ENCODE peak calls at places on chromosome 10, in ten cellular contexts. One of them, this sample, is unnamed.

GRCh38 chr10:22583683-22584082 is 130.7 kb downstream of the PIP4K2A start:
- DNase-seq in EH: no peak
- DNase-seq in lower lobe of right lung: no peak
- DNase-seq in left lobe of liver: no peak
- DNase-seq in lung: no peak
- DNase-seq in BJ: no peak
- DNase-seq in left cardiac atrium: no peak
- DNase-seq in HT1080: no peak
- DNase-seq in naive thymus-derived CD4-positive, alpha-beta T cell: no peak
- DNase-seq in ELF-1: no peak
- DNase-seq in this sample: no peak

GRCh38 chr10:75024971-75025523 is 86.4 kb upstream of the SAMD8 start:
- DNase-seq in left lobe of liver: no peak
- DNase-seq in left cardiac atrium: no peak
- DNase-seq in BJ: no peak
- DNase-seq in EH: no peak
- DNase-seq in lung: no peak
- DNase-seq in naive thymus-derived CD4-positive, alpha-beta T cell: no peak
- DNase-seq in ELF-1: no peak
- DNase-seq in lower lobe of right lung: no peak
- DNase-seq in HT1080: no peak
- DNase-seq in this sample: no peak

GRCh38 chr10:70585555-70586243 is 16.8 kb downstream of the PRF1 start:
- DNase-seq in ELF-1: no peak
- DNase-seq in BJ: no peak
- DNase-seq in lung: no peak
- DNase-seq in EH: no peak
- DNase-seq in left cardiac atrium: no peak
- DNase-seq in left lobe of liver: no peak
- DNase-seq in lower lobe of right lung: no peak
- DNase-seq in naive thymus-derived CD4-positive, alpha-beta T cell: no peak
- DNase-seq in HT1080: no peak
- DNase-seq in this sample: no peak

GRCh38 chr10:15715619-15716227 is 4.0 kb downstream of the ITGA8 start:
- DNase-seq in BJ: no peak
- DNase-seq in left lobe of liver: no peak
- DNase-seq in naive thymus-derived CD4-positive, alpha-beta T cell: no peak
- DNase-seq in lung: no peak
- DNase-seq in HT1080: no peak
- DNase-seq in left cardiac atrium: no peak
- DNase-seq in ELF-1: peak
- DNase-seq in lower lobe of right lung: no peak
- DNase-seq in EH: peak
- DNase-seq in this sample: no peak

GRCh38 chr10:18918545-18918944 is 130.1 kb upstream of the MALRD1 start:
- DNase-seq in left lobe of liver: no peak
- DNase-seq in left cardiac atrium: no peak
- DNase-seq in naive thymus-derived CD4-positive, alpha-beta T cell: no peak
- DNase-seq in EH: no peak
- DNase-seq in ELF-1: no peak
- DNase-seq in lower lobe of right lung: no peak
- DNase-seq in HT1080: peak
- DNase-seq in BJ: no peak
- DNase-seq in lung: no peak
- DNase-seq in this sample: no peak

GRCh38 chr10:90674927-90675326 is 182.9 kb downstream of the HTR7 start:
- DNase-seq in naive thymus-derived CD4-positive, alpha-beta T cell: no peak
- DNase-seq in lung: no peak
- DNase-seq in BJ: peak
- DNase-seq in HT1080: peak
- DNase-seq in left cardiac atrium: peak
- DNase-seq in left lobe of liver: no peak
- DNase-seq in ELF-1: no peak
- DNase-seq in EH: peak
- DNase-seq in lower lobe of right lung: no peak
- DNase-seq in this sample: no peak

GRCh38 chr10:1050145-1050544 is 1.2 kb upstream of the IDI1 start:
- DNase-seq in left lobe of liver: no peak
- DNase-seq in left cardiac atrium: no peak
- DNase-seq in HT1080: no peak
- DNase-seq in naive thymus-derived CD4-positive, alpha-beta T cell: peak
- DNase-seq in EH: no peak
- DNase-seq in lower lobe of right lung: no peak
- DNase-seq in BJ: no peak
- DNase-seq in lung: no peak
- DNase-seq in ELF-1: peak
- DNase-seq in this sample: peak

GRCh38 chr10:122494833-122495232 is 33.5 kb downstream of the HTRA1 start:
- DNase-seq in left lobe of liver: no peak
- DNase-seq in left cardiac atrium: peak
- DNase-seq in lower lobe of right lung: peak
- DNase-seq in EH: peak
- DNase-seq in BJ: no peak
- DNase-seq in ELF-1: peak
- DNase-seq in lung: no peak
- DNase-seq in HT1080: peak
- DNase-seq in naive thymus-derived CD4-positive, alpha-beta T cell: no peak
- DNase-seq in this sample: no peak

GRCh38 chr10:121591186-121591585 is 7.1 kb downstream of the FGFR2 start:
- DNase-seq in left cardiac atrium: no peak
- DNase-seq in lung: no peak
- DNase-seq in BJ: no peak
- DNase-seq in ELF-1: no peak
- DNase-seq in HT1080: no peak
- DNase-seq in EH: no peak
- DNase-seq in naive thymus-derived CD4-positive, alpha-beta T cell: no peak
- DNase-seq in lower lobe of right lung: no peak
- DNase-seq in left lobe of liver: no peak
- DNase-seq in this sample: no peak

GRCh38 chr10:91313-91712 is 42.2 kb upstream of the TUBB8 start:
- DNase-seq in left cardiac atrium: no peak
- DNase-seq in lower lobe of right lung: no peak
- DNase-seq in HT1080: no peak
- DNase-seq in naive thymus-derived CD4-positive, alpha-beta T cell: no peak
- DNase-seq in ELF-1: no peak
- DNase-seq in EH: no peak
- DNase-seq in BJ: no peak
- DNase-seq in lung: no peak
- DNase-seq in left lobe of liver: no peak
- DNase-seq in this sample: no peak

GRCh38 chr10:27995311-27995710 is 3.6 kb downstream of the ODAD2 start:
- DNase-seq in naive thymus-derived CD4-positive, alpha-beta T cell: no peak
- DNase-seq in left cardiac atrium: no peak
- DNase-seq in HT1080: no peak
- DNase-seq in left lobe of liver: no peak
- DNase-seq in BJ: no peak
- DNase-seq in lung: no peak
- DNase-seq in ELF-1: no peak
- DNase-seq in EH: peak
- DNase-seq in lower lobe of right lung: no peak
- DNase-seq in this sample: no peak

GRCh38 chr10:68212721-68213352 is 19.1 kb downstream of the ATOH7 start:
- DNase-seq in ELF-1: no peak
- DNase-seq in HT1080: peak
- DNase-seq in BJ: no peak
- DNase-seq in left cardiac atrium: no peak
- DNase-seq in lower lobe of right lung: no peak
- DNase-seq in left lobe of liver: no peak
- DNase-seq in naive thymus-derived CD4-positive, alpha-beta T cell: peak
- DNase-seq in EH: peak
- DNase-seq in lung: no peak
- DNase-seq in this sample: no peak

GRCh38 chr10:22426653-22427052 is 81.4 kb downstream of the SPAG6 start:
- DNase-seq in left cardiac atrium: no peak
- DNase-seq in BJ: no peak
- DNase-seq in lung: no peak
- DNase-seq in left lobe of liver: no peak
- DNase-seq in lower lobe of right lung: no peak
- DNase-seq in ELF-1: no peak
- DNase-seq in naive thymus-derived CD4-positive, alpha-beta T cell: no peak
- DNase-seq in EH: no peak
- DNase-seq in HT1080: no peak
- DNase-seq in this sample: no peak

GRCh38 chr10:125084191-125085186 is 75.9 kb downstream of the CTBP2 start:
- DNase-seq in left lobe of liver: peak
- DNase-seq in lower lobe of right lung: no peak
- DNase-seq in naive thymus-derived CD4-positive, alpha-beta T cell: no peak
- DNase-seq in BJ: peak
- DNase-seq in EH: peak
- DNase-seq in lung: peak
- DNase-seq in left cardiac atrium: peak
- DNase-seq in HT1080: peak
- DNase-seq in ELF-1: peak
- DNase-seq in this sample: peak

GRCh38 chr10:132606536-132607316 is 69.1 kb downstream of the INPP5A start:
- DNase-seq in EH: no peak
- DNase-seq in HT1080: no peak
- DNase-seq in BJ: no peak
- DNase-seq in naive thymus-derived CD4-positive, alpha-beta T cell: no peak
- DNase-seq in left lobe of liver: peak
- DNase-seq in lower lobe of right lung: no peak
- DNase-seq in left cardiac atrium: peak
- DNase-seq in ELF-1: no peak
- DNase-seq in lung: no peak
- DNase-seq in this sample: peak

GRCh38 chr10:97109562-97109961 is 76.2 kb downstream of the SLIT1 start:
- DNase-seq in lower lobe of right lung: no peak
- DNase-seq in EH: no peak
- DNase-seq in ELF-1: no peak
- DNase-seq in left lobe of liver: no peak
- DNase-seq in lung: no peak
- DNase-seq in BJ: no peak
- DNase-seq in HT1080: no peak
- DNase-seq in left cardiac atrium: no peak
- DNase-seq in naive thymus-derived CD4-positive, alpha-beta T cell: no peak
- DNase-seq in this sample: no peak

GRCh38 chr10:109895095-109895818 is 28.1 kb downstream of the XPNPEP1 start:
- DNase-seq in BJ: no peak
- DNase-seq in ELF-1: peak
- DNase-seq in left cardiac atrium: peak
- DNase-seq in HT1080: no peak
- DNase-seq in left lobe of liver: no peak
- DNase-seq in EH: peak
- DNase-seq in lung: no peak
- DNase-seq in lower lobe of right lung: no peak
- DNase-seq in naive thymus-derived CD4-positive, alpha-beta T cell: no peak
- DNase-seq in this sample: no peak

GRCh38 chr10:12340371-12340770 is 9.0 kb upstream of the CAMK1D start:
- DNase-seq in left lobe of liver: no peak
- DNase-seq in lower lobe of right lung: no peak
- DNase-seq in HT1080: no peak
- DNase-seq in BJ: no peak
- DNase-seq in EH: no peak
- DNase-seq in naive thymus-derived CD4-positive, alpha-beta T cell: no peak
- DNase-seq in left cardiac atrium: no peak
- DNase-seq in ELF-1: no peak
- DNase-seq in lung: no peak
- DNase-seq in this sample: no peak

GRCh38 chr10:5628798-5629788 is 37.3 kb downstream of the ASB13 start:
- DNase-seq in naive thymus-derived CD4-positive, alpha-beta T cell: no peak
- DNase-seq in ELF-1: no peak
- DNase-seq in EH: peak
- DNase-seq in lower lobe of right lung: no peak
- DNase-seq in HT1080: peak
- DNase-seq in left cardiac atrium: no peak
- DNase-seq in lung: no peak
- DNase-seq in BJ: no peak
- DNase-seq in left lobe of liver: no peak
- DNase-seq in this sample: no peak

GRCh38 chr10:122029503-122030199 is 40.7 kb downstream of the TACC2 start:
- DNase-seq in naive thymus-derived CD4-positive, alpha-beta T cell: no peak
- DNase-seq in lung: peak
- DNase-seq in BJ: no peak
- DNase-seq in lower lobe of right lung: no peak
- DNase-seq in left lobe of liver: no peak
- DNase-seq in EH: no peak
- DNase-seq in left cardiac atrium: no peak
- DNase-seq in ELF-1: no peak
- DNase-seq in HT1080: peak
- DNase-seq in this sample: no peak

GRCh38 chr10:86598151-86598550 is 56.2 kb upstream of the OPN4 start:
- DNase-seq in EH: peak
- DNase-seq in lung: no peak
- DNase-seq in ELF-1: no peak
- DNase-seq in lower lobe of right lung: no peak
- DNase-seq in left lobe of liver: no peak
- DNase-seq in HT1080: no peak
- DNase-seq in left cardiac atrium: no peak
- DNase-seq in BJ: no peak
- DNase-seq in naive thymus-derived CD4-positive, alpha-beta T cell: no peak
- DNase-seq in this sample: no peak

GRCh38 chr10:119346063-119346835 is 138.9 kb downstream of the GRK5 start:
- DNase-seq in HT1080: no peak
- DNase-seq in ELF-1: no peak
- DNase-seq in lower lobe of right lung: no peak
- DNase-seq in EH: no peak
- DNase-seq in naive thymus-derived CD4-positive, alpha-beta T cell: no peak
- DNase-seq in left cardiac atrium: peak
- DNase-seq in lung: no peak
- DNase-seq in left lobe of liver: no peak
- DNase-seq in BJ: no peak
- DNase-seq in this sample: no peak